ENCODE peak calls at places on chromosomes 6 and 20, in ten cellular contexts. M, A, E, D, Y, H, W, S, Q and N are unnamed samples.

GRCh38 chr20:52569201-52569600 is 377.6 kb upstream of the ZFP64 start:
- DNase-seq in D (no peak), A (no peak), Y (no peak), M (no peak), E (no peak), Q (no peak), W (no peak), H (no peak), S (no peak), N (no peak)

GRCh38 chr6:93418448-93419303 is 683 bp downstream of the EPHA7 start:
- DNase-seq in Y (peak), E (no peak), W (peak), A (peak), H (peak), D (no peak), S (no peak), Q (no peak), M (peak), N (peak)

GRCh38 chr6:69673298-69673697 is 123.5 kb downstream of the LMBRD1 start:
- DNase-seq in M (no peak), S (no peak), A (no peak), D (no peak), Y (no peak), E (no peak), H (no peak), Q (no peak), W (no peak), N (no peak)

GRCh38 chr6:7939864-7940228 is 29.3 kb upstream of the TXNDC5 start:
- DNase-seq in Y (no peak), D (no peak), E (no peak), Q (no peak), A (no peak), S (no peak), H (no peak), W (no peak), M (no peak), N (no peak)

GRCh38 chr6:168624948-168625347 is 184.0 kb downstream of the SMOC2 start:
- DNase-seq in Y (no peak), W (no peak), M (no peak), Q (no peak), D (no peak), A (no peak), H (no peak), E (no peak), S (no peak), N (no peak)

GRCh38 chr20:40286991-40287531 is 402.0 kb downstream of the MAFB start:
- DNase-seq in M (peak), D (no peak), H (peak), E (no peak), S (no peak), A (peak), W (peak), Q (no peak), Y (no peak), N (peak)

GRCh38 chr20:46851746-46852145 is 42.9 kb upstream of the EYA2 start:
- DNase-seq in S (no peak), W (no peak), E (no peak), Y (no peak), H (no peak), A (no peak), D (no peak), Q (no peak), M (no peak), N (no peak)

GRCh38 chr6:72624557-72625160 is 2.8 kb downstream of the KCNQ5 start:
- DNase-seq in Y (peak), Q (peak), M (no peak), D (no peak), E (no peak), H (no peak), A (no peak), S (no peak), W (no peak), N (no peak)

GRCh38 chr6:114354482-114354881 is 11.7 kb upstream of the HS3ST5 start:
- DNase-seq in E (no peak), W (no peak), H (no peak), D (no peak), A (no peak), Y (no peak), S (no peak), Q (no peak), M (no peak), N (no peak)

GRCh38 chr6:149636116-149636515 is 12.4 kb downstream of the KATNA1 start:
- DNase-seq in D (no peak), Y (peak), M (no peak), H (no peak), A (no peak), S (no peak), Q (peak), E (peak), W (no peak), N (no peak)

GRCh38 chr20:34015401-34016335 is 22.0 kb downstream of the RALY start:
- DNase-seq in D (no peak), M (no peak), W (no peak), Y (no peak), A (no peak), Q (no peak), S (no peak), H (no peak), E (no peak), N (no peak)

GRCh38 chr20:48604426-48604825 is 223.4 kb downstream of the PREX1 start:
- DNase-seq in Q (no peak), S (no peak), Y (no peak), H (no peak), D (no peak), A (no peak), M (no peak), W (no peak), E (no peak), N (no peak)

GRCh38 chr20:59020938-59021551 is 1.8 kb downstream of the TUBB1 start:
- DNase-seq in Y (no peak), A (no peak), E (no peak), Q (peak), D (no peak), M (no peak), W (no peak), S (no peak), H (no peak), N (no peak)

GRCh38 chr20:19757487-19757972 is 528 bp upstream of the RIN2 start:
- DNase-seq in Y (peak), M (peak), W (peak), H (peak), Q (peak), E (no peak), S (peak), D (no peak), A (peak), N (peak)

GRCh38 chr20:24662286-24662685 is 192.9 kb downstream of the SYNDIG1 start:
- DNase-seq in H (no peak), S (no peak), D (no peak), W (no peak), A (no peak), M (no peak), E (no peak), Q (no peak), Y (no peak), N (no peak)

GRCh38 chr6:125050663-125051318 is 88.6 kb downstream of the RNF217 start:
- DNase-seq in W (no peak), H (no peak), M (no peak), S (no peak), E (no peak), Q (peak), Y (no peak), A (no peak), D (no peak), N (no peak)

DNA sequence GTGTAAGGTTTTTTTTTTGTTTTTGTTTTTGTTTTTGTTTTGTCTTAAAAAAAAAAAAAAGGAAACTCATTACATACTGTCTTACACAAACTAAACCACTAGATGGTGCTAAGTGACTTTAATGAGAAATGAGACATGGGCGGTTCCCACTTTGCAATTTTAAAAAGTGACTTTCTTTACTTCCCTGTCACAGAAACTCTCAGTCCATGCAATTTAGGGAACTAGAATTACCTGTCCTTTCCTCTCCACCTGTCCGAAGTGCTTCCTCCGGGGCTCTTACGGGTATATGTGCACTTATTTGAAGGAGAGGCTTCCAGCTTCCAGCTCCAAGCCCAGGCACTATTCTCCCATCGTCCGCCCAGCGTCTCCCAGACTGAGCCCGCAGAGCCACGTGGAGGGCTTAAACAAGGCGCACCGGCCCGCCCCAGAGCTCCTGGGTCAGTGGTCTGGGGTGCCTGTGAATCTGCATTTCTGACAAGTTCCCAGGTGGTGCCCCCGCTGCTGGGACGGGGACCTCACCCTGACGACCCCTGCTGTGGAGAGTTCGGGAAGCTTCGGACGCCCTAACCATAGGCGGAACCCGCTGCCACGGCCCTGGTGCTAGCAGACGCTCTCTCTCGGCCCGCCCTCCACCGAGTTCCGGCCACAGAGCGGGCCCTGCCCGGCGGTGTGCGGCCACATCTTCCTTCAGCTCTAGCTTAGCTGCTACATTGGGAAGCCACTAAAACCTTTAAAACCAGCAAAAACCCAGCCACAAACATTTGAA is 26.1 kb downstream of the BFSP1 start:
- DNase-seq in M (peak), S (peak), Q (peak), H (peak), A (peak), Y (peak), D (peak), E (peak), W (peak), N (peak)
- TF ChIP-seq POLR2A in M (no peak), S (no peak), Q (no peak), H (no peak), A (no peak), Y (no peak), D (no peak), E (no peak), W (no peak), N (no peak)

GRCh38 chr6:136784271-136784664 is 8.0 kb downstream of the MAP3K5 start:
- DNase-seq in H (no peak), W (no peak), M (no peak), Y (no peak), E (no peak), D (no peak), S (no peak), Q (no peak), A (no peak), N (no peak)

GRCh38 chr6:136782021-136782770 is 10.1 kb downstream of the MAP3K5 start:
- DNase-seq in M (no peak), Q (peak), S (no peak), A (no peak), H (no peak), D (no peak), Y (no peak), E (no peak), W (no peak), N (no peak)

GRCh38 chr6:136783021-136783420 is 9.3 kb downstream of the MAP3K5 start:
- DNase-seq in Y (no peak), A (no peak), W (no peak), Q (no peak), E (no peak), S (no peak), D (no peak), M (peak), H (no peak), N (no peak)

GRCh38 chr6:136784910-136785746 is 7.1 kb downstream of the MAP3K5 start:
- DNase-seq in M (peak), E (no peak), Y (no peak), W (peak), S (no peak), D (peak), H (peak), A (no peak), Q (no peak), N (peak)

DNA sequence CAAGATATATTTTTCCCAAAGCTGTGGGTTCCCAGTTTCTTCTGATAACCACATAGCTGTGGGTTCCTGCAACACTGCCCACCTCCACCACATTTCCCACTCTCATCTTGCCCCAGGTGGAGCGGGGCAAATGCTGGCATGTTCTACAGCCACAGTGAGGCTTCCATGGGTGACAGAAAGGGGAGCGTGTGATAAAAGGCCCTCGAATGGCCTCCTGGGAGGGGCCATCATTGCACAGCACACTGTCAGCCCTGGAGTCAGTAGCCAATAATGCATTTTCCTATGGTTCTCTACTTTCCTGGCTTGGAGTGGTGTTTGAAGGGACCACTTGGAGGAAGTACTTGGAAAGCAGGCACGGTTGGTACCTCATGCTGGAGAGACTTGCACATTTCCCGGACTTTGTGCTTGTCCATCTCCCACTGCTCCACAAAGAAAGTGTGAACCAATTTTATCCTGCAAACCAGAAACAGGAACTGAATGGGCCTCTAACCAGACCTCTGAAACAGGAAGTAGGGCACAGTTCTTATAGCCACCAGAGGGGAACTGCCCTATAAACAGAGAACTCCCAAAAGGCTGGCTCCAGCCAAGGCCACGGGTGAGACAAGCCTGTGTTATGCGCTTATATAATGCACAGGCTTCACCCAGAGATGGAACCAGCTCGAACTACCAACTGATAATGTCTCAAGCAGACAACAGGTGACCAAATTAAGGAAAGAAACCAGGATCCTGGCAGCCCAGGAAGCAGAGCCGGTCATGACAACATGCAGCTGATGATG is 8.6 kb downstream of the MAP3K5 start:
- DNase-seq in W (no peak), A (no peak), S (no peak), E (no peak), D (peak), Q (no peak), Y (no peak), H (no peak), M (no peak), N (no peak)
- TF ChIP-seq POLR2A in W (no peak), A (no peak), S (no peak), E (no peak), D (no peak), Q (no peak), Y (no peak), H (no peak), M (no peak), N (no peak)

GRCh38 chr6:79985128-79985527 is 19.3 kb upstream of the TTK start:
- DNase-seq in M (no peak), D (no peak), E (no peak), A (no peak), W (no peak), S (no peak), Q (no peak), H (no peak), Y (no peak), N (no peak)

GRCh38 chr6:79981647-79982046 is 22.8 kb upstream of the TTK start:
- DNase-seq in M (no peak), D (no peak), Q (no peak), E (no peak), S (no peak), H (no peak), Y (no peak), W (no peak), A (no peak), N (no peak)

GRCh38 chr6:79989641-79990040 is 14.8 kb upstream of the TTK start:
- DNase-seq in S (no peak), D (no peak), A (no peak), M (no peak), Y (no peak), W (no peak), H (no peak), E (no peak), Q (no peak), N (no peak)

GRCh38 chr6:79984261-79984660 is 20.2 kb upstream of the TTK start:
- DNase-seq in Y (peak), E (peak), A (no peak), M (peak), Q (no peak), H (peak), D (no peak), S (peak), W (no peak), N (no peak)
- TF ChIP-seq POLR2A in Y (no peak), E (no peak), A (no peak), M (no peak), Q (no peak), H (no peak), D (no peak), S (no peak), W (no peak), N (no peak)

GRCh38 chr20:57397693-57398108 is 6.5 kb downstream of the RBM38 start:
- DNase-seq in E (no peak), D (peak), M (no peak), A (no peak), Y (no peak), W (peak), H (peak), S (no peak), Q (no peak), N (peak)
- TF ChIP-seq POLR2A in E (no peak), D (no peak), M (no peak), A (no peak), Y (no peak), W (no peak), H (no peak), S (no peak), Q (no peak), N (no peak)